ENCODE peak calls at places on chromosomes 11 and 22, in six cellular contexts. T is HCT116; B is prostate gland; V is GM12878; Q is endodermal cell; C is CD4-positive, alpha-beta memory T cell. E is an unnamed sample.

GRCh38 chr11:122809861-122810260 is 28.4 kb upstream of the CRTAM start:
- DNase-seq in T (no peak), B (no peak), V (no peak), Q (no peak), C (no peak), E (no peak)

GRCh38 chr22:40509401-40510134 is 127.0 kb downstream of the MRTFA start:
- DNase-seq in T (no peak), B (no peak), V (no peak), Q (no peak), C (no peak), E (no peak)

GRCh38 chr11:3808846-3809623 is 675 bp downstream of the PGAP2 start:
- DNase-seq in T (peak; percentile 62), B (peak; percentile 46), V (peak; percentile 41), Q (peak; percentile 79), C (peak; percentile 64), E (no peak)

GRCh38 chr11:104858882-104859735 is 39.2 kb downstream of the CASP12 start:
- DNase-seq in T (no peak), B (no peak), V (no peak), Q (no peak), C (peak; percentile 14), E (no peak)

GRCh38 chr11:102253018-102253775 is 64.1 kb upstream of the BIRC3 start:
- DNase-seq in T (no peak), B (no peak), V (no peak), Q (peak; percentile 71), C (no peak), E (no peak)

GRCh38 chr11:79262221-79262620 is 178.6 kb downstream of the TENM4 start:
- DNase-seq in T (no peak), B (no peak), V (no peak), Q (no peak), C (no peak), E (no peak)

GRCh38 chr11:62726156-62727006 is 876 bp downstream of the HNRNPUL2 start:
- DNase-seq in T (no peak), B (peak; percentile 21), V (no peak), Q (peak; percentile 58), C (no peak), E (no peak)

GRCh38 chr11:130819561-130819960 is 96.7 kb downstream of the SNX19 start:
- DNase-seq in T (no peak), B (no peak), V (no peak), Q (no peak), C (no peak), E (no peak)

GRCh38 chr11:69587454-69588081 is 53.4 kb upstream of the CCND1 start:
- DNase-seq in T (peak; percentile 23), B (no peak), V (no peak), Q (no peak), C (no peak), E (no peak)

GRCh38 chr22:20438066-20438677 is 547 bp upstream of the SCARF2 start:
- DNase-seq in T (no peak), B (no peak), V (no peak), Q (peak; percentile 82), C (no peak), E (no peak)

GRCh38 chr11:47917643-47918369 is 62.6 kb upstream of the PTPRJ start:
- DNase-seq in T (peak; percentile 85), B (peak; percentile 68), V (no peak), Q (peak; percentile 85), C (no peak), E (no peak)

GRCh38 chr11:72228844-72229231 is 4.3 kb downstream of the INPPL1 start:
- DNase-seq in T (no peak), B (no peak), V (no peak), Q (peak; percentile 28), C (no peak), E (no peak)

GRCh38 chr11:103257360-103257759 is 148.1 kb downstream of the DYNC2H1 start:
- DNase-seq in T (peak; percentile 35), B (no peak), V (no peak), Q (peak; percentile 44), C (no peak), E (no peak)

GRCh38 chr11:116605543-116605942 is 167.2 kb downstream of the BUD13 start:
- DNase-seq in T (peak; percentile 32), B (no peak), V (no peak), Q (peak; percentile 98), C (no peak), E (no peak)

GRCh38 chr22:31680764-31681624 is 19.0 kb upstream of the PISD start:
- DNase-seq in T (no peak), B (peak; percentile 12), V (no peak), Q (no peak), C (no peak), E (no peak)

GRCh38 chr11:93541884-93542752 is 1.1 kb downstream of the SMCO4 start:
- DNase-seq in T (no peak), B (peak; percentile 71), V (no peak), Q (peak; percentile 88), C (peak; percentile 41), E (peak; percentile 44)

GRCh38 chr11:127492025-127492424 is 491.5 kb upstream of the KIRREL3 start:
- DNase-seq in T (no peak), B (no peak), V (no peak), Q (no peak), C (no peak), E (no peak)

GRCh38 chr11:66011785-66012303 is at the start of gene CST6:
- DNase-seq in T (no peak), B (no peak), V (no peak), Q (peak; percentile 76), C (no peak), E (no peak)

GRCh38 chr22:42863349-42863911 is 6.4 kb upstream of the ARFGAP3 start:
- DNase-seq in T (peak; percentile 43), B (no peak), V (peak; percentile 46), Q (no peak), C (no peak), E (no peak)

GRCh38 chr22:25368271-25368670 is 148.8 kb downstream of the CRYBB2 start:
- DNase-seq in T (no peak), B (peak; percentile 63), V (no peak), Q (no peak), C (no peak), E (no peak)

GRCh38 chr11:90919332-90919731 is 696.5 kb upstream of the CHORDC1 start:
- DNase-seq in T (no peak), B (no peak), V (no peak), Q (no peak), C (no peak), E (no peak)

GRCh38 chr11:12007769-12008737 is at the start of gene DKK3:
- DNase-seq in T (no peak), B (peak; percentile 72), V (no peak), Q (peak; percentile 78), C (peak; percentile 1), E (no peak)

GRCh38 chr11:117606211-117606610 is 190.8 kb downstream of the DSCAML1 start:
- DNase-seq in T (no peak), B (no peak), V (peak; percentile 62), Q (no peak), C (no peak), E (no peak)

GRCh38 chr11:68213555-68214172 is 568 bp upstream of the KMT5B start:
- DNase-seq in T (peak; percentile 86), B (peak; percentile 87), V (no peak), Q (peak; percentile 91), C (peak; percentile 85), E (peak; percentile 74)

GRCh38 chr11:35375332-35376125 is 43.8 kb downstream of the SLC1A2 start:
- DNase-seq in T (no peak), B (no peak), V (no peak), Q (no peak), C (no peak), E (no peak)
- H3K9me3 ChIP-seq in T (no peaks in the 10 kb centered on the region), B (no peaks in the 10 kb centered on the region), V (no peaks in the 10 kb centered on the region), Q (no peaks in the 10 kb centered on the region), C (no peaks in the 10 kb centered on the region), E (no peaks in the 10 kb centered on the region)

GRCh38 chr22:47357086-47357485 is 594.6 kb downstream of the TBC1D22A start:
- DNase-seq in T (no peak), B (no peak), V (no peak), Q (no peak), C (no peak), E (no peak)

GRCh38 chr22:47354668-47355387 is 592.4 kb downstream of the TBC1D22A start:
- DNase-seq in T (no peak), B (no peak), V (no peak), Q (peak; percentile 8), C (no peak), E (no peak)

GRCh38 chr22:47356433-47357011 is 594.1 kb downstream of the TBC1D22A start:
- DNase-seq in T (no peak), B (no peak), V (no peak), Q (no peak), C (no peak), E (no peak)

GRCh38 chr22:47355776-47356432 is 593.5 kb downstream of the TBC1D22A start:
- DNase-seq in T (no peak), B (no peak), V (no peak), Q (peak; percentile 14), C (no peak), E (no peak)

GRCh38 chr22:47355388-47355725 is 592.9 kb downstream of the TBC1D22A start:
- DNase-seq in T (no peak), B (no peak), V (no peak), Q (peak; percentile 11), C (no peak), E (no peak)
- H3K9me3 ChIP-seq in T (no peaks in the 10 kb centered on the region), B (no peaks in the 10 kb centered on the region), V (no peaks in the 10 kb centered on the region), Q (peaks cover 70% of the 10 kb centered on the region), C (no peaks in the 10 kb centered on the region), E (no peaks in the 10 kb centered on the region)

DNA sequence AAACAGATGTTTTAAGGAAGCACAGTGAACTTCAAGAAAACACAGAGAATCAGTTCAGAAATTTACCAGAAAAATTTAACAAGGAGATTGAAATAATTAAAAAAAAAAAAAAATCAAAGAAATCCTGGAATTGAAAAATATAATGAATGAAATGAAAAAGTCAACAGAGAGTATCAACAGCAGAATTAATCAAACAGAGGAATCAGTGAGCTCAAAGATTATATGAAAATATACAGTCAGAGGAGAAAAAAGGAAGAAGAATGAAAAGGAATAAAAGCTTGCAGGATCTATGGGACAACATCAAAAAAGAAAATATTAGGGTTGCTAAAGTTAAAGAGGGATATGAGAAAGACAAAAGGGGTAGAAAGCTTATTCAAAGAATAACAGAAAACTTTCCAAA is 82.3 kb downstream of the XRRA1 start:
- DNase-seq in T (no peak), B (no peak), V (no peak), Q (no peak), C (no peak), E (no peak)
- H3K9me3 ChIP-seq in T (peaks cover 42% of the 10 kb centered on the region), B (peaks cover 5% of the 10 kb centered on the region), V (peaks cover 37% of the 10 kb centered on the region), Q (peaks cover 99% of the 10 kb centered on the region), C (no peaks in the 10 kb centered on the region), E (peaks cover 22% of the 10 kb centered on the region)

DNA sequence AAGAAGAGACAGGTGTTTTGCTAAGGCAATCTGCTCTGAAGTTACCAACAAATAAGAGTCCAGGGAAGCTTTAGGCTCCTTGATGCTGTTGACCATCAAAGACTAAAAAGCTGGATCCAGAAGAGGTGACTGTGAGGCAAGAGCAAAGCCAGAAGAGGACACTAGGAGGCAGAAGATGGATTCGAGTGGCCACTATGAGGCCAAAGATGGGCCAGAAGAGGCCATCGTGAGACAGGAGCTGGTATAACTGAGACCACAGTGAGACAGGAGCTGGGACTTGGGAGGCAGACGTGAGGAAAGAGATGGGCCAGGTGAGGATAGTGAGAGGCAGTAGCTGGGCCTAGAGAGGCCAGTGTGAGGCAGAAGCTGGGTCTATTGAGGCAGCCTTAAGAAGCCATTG is 37.7 kb downstream of the OR4C45 start:
- DNase-seq in T (no peak), B (no peak), V (no peak), Q (no peak), C (no peak), E (no peak)
- H3K9me3 ChIP-seq in T (no peaks in the 10 kb centered on the region), B (no peaks in the 10 kb centered on the region), V (no peaks in the 10 kb centered on the region), Q (peaks cover 42% of the 10 kb centered on the region), C (no peaks in the 10 kb centered on the region), E (no peaks in the 10 kb centered on the region)

E was measured in T-helper 17 cell.